ENCODE peak calls at places on chromosomes 1 and 21, in five cellular contexts. P, D, W, O and B are unnamed samples.

GRCh38 chr1:157978547-157979403 is 14.7 kb upstream of the KIRREL1 start:
- DNase-seq in D (no peak), P (no peak), O (no peak), W (no peak), B (no peak)

GRCh38 chr21:43297411-43297981 is 128.7 kb downstream of the CRYAA start:
- DNase-seq in O (no peak), P (no peak), W (no peak), D (no peak), B (no peak)

GRCh38 chr1:43625063-43625780 is 24.7 kb upstream of the KDM4A start:
- DNase-seq in D (no peak), W (no peak), O (no peak), P (no peak), B (no peak)

GRCh38 chr1:113890816-113891215 is 3.4 kb upstream of the BCL2L15 start:
- DNase-seq in D (no peak), P (no peak), W (no peak), O (no peak), B (no peak)

GRCh38 chr1:209550519-209550918 is 33.0 kb upstream of the CAMK1G start:
- DNase-seq in P (no peak), W (no peak), D (no peak), O (no peak), B (no peak)

GRCh38 chr1:869499-870244 is 54.1 kb upstream of the SAMD11 start:
- DNase-seq in D (no peak), P (peak), O (peak), W (no peak), B (peak)

GRCh38 chr1:85188530-85188929 is 12.3 kb downstream of the SYDE2 start:
- DNase-seq in P (no peak), O (no peak), W (no peak), D (no peak), B (no peak)

GRCh38 chr1:200707116-200707515 is 31.6 kb upstream of the CAMSAP2 start:
- DNase-seq in D (no peak), W (no peak), P (no peak), O (no peak), B (no peak)

GRCh38 chr21:39612233-39613028 is at the start of gene B3GALT5:
- DNase-seq in D (no peak), W (no peak), P (no peak), O (no peak), B (no peak)

GRCh38 chr1:87155180-87155579 is 173.5 kb upstream of the LMO4 start:
- DNase-seq in D (no peak), P (no peak), W (no peak), O (no peak), B (no peak)

GRCh38 chr1:2199042-2199810 is 4.7 kb upstream of the FAAP20 start:
- DNase-seq in W (peak), O (peak), P (peak), D (peak), B (peak)

GRCh38 chr1:208924958-208925357 is 658.6 kb upstream of the CAMK1G start:
- DNase-seq in P (no peak), D (no peak), O (no peak), W (no peak), B (no peak)

GRCh38 chr1:1540015-1540816 is at the start of gene TMEM240:
- DNase-seq in P (peak), O (peak), D (no peak), W (no peak), B (peak)

GRCh38 chr1:38609166-38609880 is 250.2 kb downstream of the RRAGC start:
- DNase-seq in W (no peak), D (no peak), O (no peak), P (no peak), B (no peak)

GRCh38 chr21:35333831-35334593 is 284.9 kb upstream of the RUNX1 start:
- DNase-seq in O (no peak), P (no peak), W (no peak), D (no peak), B (no peak)

GRCh38 chr1:205472737-205473565 is 17.1 kb upstream of the BLACAT1 start:
- DNase-seq in O (no peak), W (no peak), P (no peak), D (no peak), B (no peak)

GRCh38 chr1:171754381-171754705 is 12.5 kb upstream of the VAMP4 start:
- DNase-seq in W (peak), D (no peak), O (no peak), P (no peak), B (no peak)

GRCh38 chr1:194252189-194252588 is 1065.8 kb upstream of the B3GALT2 start:
- DNase-seq in W (no peak), D (no peak), O (no peak), P (no peak), B (no peak)

GRCh38 chr1:110714419-110715107 is 39.8 kb upstream of the KCNA3 start:
- DNase-seq in O (no peak), D (no peak), W (no peak), P (peak), B (no peak)

GRCh38 chr21:38181101-38181500 is 75.7 kb upstream of the KCNJ15 start:
- DNase-seq in W (no peak), O (no peak), P (no peak), D (no peak), B (no peak)

GRCh38 chr1:117600966-117601365 is 4.9 kb upstream of the TENT5C start:
- DNase-seq in P (no peak), O (no peak), D (no peak), W (no peak), B (no peak)

GRCh38 chr1:11929849-11930248 is 3.6 kb upstream of the KIAA2013 start:
- DNase-seq in O (no peak), D (no peak), W (no peak), P (no peak), B (no peak)

GRCh38 chr1:172698224-172698623 is 39.3 kb downstream of the FASLG start:
- DNase-seq in W (no peak), D (no peak), P (no peak), O (no peak), B (no peak)

GRCh38 chr1:50702395-50702794 is 257.7 kb downstream of the FAF1 start:
- DNase-seq in D (no peak), W (no peak), O (no peak), P (no peak), B (no peak)

GRCh38 chr1:212773011-212773410 is 18.6 kb downstream of the NSL1 start:
- DNase-seq in W (no peak), D (no peak), P (no peak), O (no peak), B (no peak)

GRCh38 chr1:91811363-91812025 is 74.5 kb downstream of the TGFBR3 start:
- DNase-seq in O (no peak), W (no peak), D (no peak), P (no peak), B (no peak)

GRCh38 chr21:25953659-25954058 is 216.9 kb downstream of the APP start:
- DNase-seq in O (no peak), D (no peak), W (no peak), P (no peak), B (no peak)

GRCh38 chr1:66652556-66652955 is 99.7 kb upstream of the DYNLT5 start:
- DNase-seq in D (no peak), P (no peak), O (no peak), W (no peak), B (no peak)

GRCh38 chr1:15168479-15168878 is 14.9 kb downstream of the TMEM51 start:
- DNase-seq in P (no peak), O (no peak), D (no peak), W (peak), B (no peak)

GRCh38 chr1:227759345-227760300 is 24.4 kb downstream of the SNAP47 start:
- DNase-seq in P (peak), W (peak), D (no peak), O (no peak), B (no peak)

GRCh38 chr1:27435566-27436203 is 43.3 kb downstream of the GPR3 start:
- DNase-seq in P (no peak), D (no peak), W (no peak), O (no peak), B (no peak)

GRCh38 chr1:206589206-206589605 is 23.1 kb downstream of the EIF2D start:
- DNase-seq in D (no peak), W (peak), P (no peak), O (no peak), B (no peak)

GRCh38 chr1:206556748-206557635 is 49.7 kb downstream of the RASSF5 start:
- DNase-seq in D (peak), P (peak), W (no peak), O (peak), B (peak)

GRCh38 chr1:248841702-248842395 is 3.8 kb downstream of the ZNF672 start:
- DNase-seq in O (no peak), P (no peak), D (no peak), W (no peak), B (no peak)

GRCh38 chr21:44765231-44766013 is 36.2 kb downstream of the UBE2G2 start:
- DNase-seq in D (no peak), W (no peak), P (no peak), O (peak), B (no peak)

GRCh38 chr1:205700865-205701401 is 20.6 kb upstream of the SLC45A3 start:
- DNase-seq in W (no peak), O (no peak), D (no peak), P (no peak), B (peak)